ENCODE peak calls at places on chromosomes 6 and 20, in four cellular contexts. One of them, this sample, is unnamed.

GRCh38 chr6:90477366-90477765 is 109.5 kb downstream of the MAP3K7 start:
- DNase-seq in H1: no peak
- DNase-seq in IMR-90: no peak
- DNase-seq in H9: no peak
- DNase-seq in this sample: no peak

GRCh38 chr6:161068296-161068695 is 76.7 kb downstream of the MAP3K4 start:
- DNase-seq in H1: no peak
- DNase-seq in IMR-90: no peak
- DNase-seq in H9: no peak
- DNase-seq in this sample: peak

GRCh38 chr20:55172310-55173002 is 697.1 kb downstream of the DOK5 start:
- DNase-seq in H1: no peak
- DNase-seq in IMR-90: no peak
- DNase-seq in H9: no peak
- DNase-seq in this sample: no peak

GRCh38 chr6:13924146-13924948 is 405 bp upstream of the RNF182 start:
- DNase-seq in H1: no peak
- DNase-seq in IMR-90: peak
- DNase-seq in H9: peak
- DNase-seq in this sample: peak

GRCh38 chr6:42958125-42958524 is 2.4 kb upstream of the GNMT start:
- DNase-seq in H1: no peak
- DNase-seq in IMR-90: no peak
- DNase-seq in H9: no peak
- DNase-seq in this sample: no peak

GRCh38 chr20:1819311-1820136 is 75.7 kb upstream of the SIRPA start:
- DNase-seq in H1: no peak
- DNase-seq in IMR-90: no peak
- DNase-seq in H9: no peak
- DNase-seq in this sample: peak

GRCh38 chr6:43211960-43212359 is 17.3 kb downstream of the DNPH1 start:
- DNase-seq in H1: no peak
- DNase-seq in IMR-90: no peak
- DNase-seq in H9: no peak
- DNase-seq in this sample: peak

GRCh38 chr20:47125553-47126373 is 230.7 kb downstream of the ZMYND8 start:
- DNase-seq in H1: no peak
- DNase-seq in IMR-90: no peak
- DNase-seq in H9: peak
- DNase-seq in this sample: peak

GRCh38 chr20:48552550-48552949 is 275.2 kb downstream of the PREX1 start:
- DNase-seq in H1: no peak
- DNase-seq in IMR-90: no peak
- DNase-seq in H9: no peak
- DNase-seq in this sample: no peak

GRCh38 chr6:26067367-26067766 is 19.9 kb upstream of the HFE start:
- DNase-seq in H1: no peak
- DNase-seq in IMR-90: no peak
- DNase-seq in H9: no peak
- DNase-seq in this sample: no peak

GRCh38 chr20:24559114-24559513 is 89.7 kb downstream of the SYNDIG1 start:
- DNase-seq in H1: no peak
- DNase-seq in IMR-90: no peak
- DNase-seq in H9: no peak
- DNase-seq in this sample: no peak

GRCh38 chr6:90466191-90466940 is 120.5 kb downstream of the MAP3K7 start:
- DNase-seq in H1: no peak
- DNase-seq in IMR-90: peak
- DNase-seq in H9: no peak
- DNase-seq in this sample: peak

GRCh38 chr6:139871165-139871710 is 496.8 kb upstream of the CITED2 start:
- DNase-seq in H1: no peak
- DNase-seq in IMR-90: no peak
- DNase-seq in H9: no peak
- DNase-seq in this sample: no peak

GRCh38 chr20:43389231-43389630 is 68.5 kb upstream of the SRSF6 start:
- DNase-seq in H1: no peak
- DNase-seq in IMR-90: no peak
- DNase-seq in H9: no peak
- DNase-seq in this sample: no peak

GRCh38 chr6:44065443-44066115 is 61.7 kb downstream of the MRPL14 start:
- DNase-seq in H1: no peak
- DNase-seq in IMR-90: peak
- DNase-seq in H9: no peak
- DNase-seq in this sample: no peak

GRCh38 chr20:36468149-36469000 is 72.9 kb upstream of the MYL9 start:
- DNase-seq in H1: no peak
- DNase-seq in IMR-90: no peak
- DNase-seq in H9: no peak
- DNase-seq in this sample: no peak

GRCh38 chr6:143406673-143407072 is 43.8 kb downstream of the ADAT2 start:
- DNase-seq in H1: no peak
- DNase-seq in IMR-90: no peak
- DNase-seq in H9: no peak
- DNase-seq in this sample: no peak

GRCh38 chr20:7410150-7410549 is 530.1 kb downstream of the HAO1 start:
- DNase-seq in H1: no peak
- DNase-seq in IMR-90: no peak
- DNase-seq in H9: no peak
- DNase-seq in this sample: no peak

GRCh38 chr20:19827818-19828217 is 69.8 kb downstream of the RIN2 start:
- DNase-seq in H1: no peak
- DNase-seq in IMR-90: no peak
- DNase-seq in H9: no peak
- DNase-seq in this sample: no peak

GRCh38 chr6:170130771-170131241 is 160.1 kb downstream of the DLL1 start:
- DNase-seq in H1: no peak
- DNase-seq in IMR-90: no peak
- DNase-seq in H9: peak
- DNase-seq in this sample: no peak

GRCh38 chr6:170130201-170130621 is 160.7 kb downstream of the DLL1 start:
- DNase-seq in H1: no peak
- DNase-seq in IMR-90: no peak
- DNase-seq in H9: no peak
- DNase-seq in this sample: no peak

GRCh38 chr6:170129691-170130171 is 161.1 kb downstream of the DLL1 start:
- DNase-seq in H1: no peak
- DNase-seq in IMR-90: no peak
- DNase-seq in H9: no peak
- DNase-seq in this sample: no peak

GRCh38 chr6:170128346-170128745 is 162.5 kb downstream of the DLL1 start:
- DNase-seq in H1: no peak
- DNase-seq in IMR-90: no peak
- DNase-seq in H9: no peak
- DNase-seq in this sample: no peak

DNA sequence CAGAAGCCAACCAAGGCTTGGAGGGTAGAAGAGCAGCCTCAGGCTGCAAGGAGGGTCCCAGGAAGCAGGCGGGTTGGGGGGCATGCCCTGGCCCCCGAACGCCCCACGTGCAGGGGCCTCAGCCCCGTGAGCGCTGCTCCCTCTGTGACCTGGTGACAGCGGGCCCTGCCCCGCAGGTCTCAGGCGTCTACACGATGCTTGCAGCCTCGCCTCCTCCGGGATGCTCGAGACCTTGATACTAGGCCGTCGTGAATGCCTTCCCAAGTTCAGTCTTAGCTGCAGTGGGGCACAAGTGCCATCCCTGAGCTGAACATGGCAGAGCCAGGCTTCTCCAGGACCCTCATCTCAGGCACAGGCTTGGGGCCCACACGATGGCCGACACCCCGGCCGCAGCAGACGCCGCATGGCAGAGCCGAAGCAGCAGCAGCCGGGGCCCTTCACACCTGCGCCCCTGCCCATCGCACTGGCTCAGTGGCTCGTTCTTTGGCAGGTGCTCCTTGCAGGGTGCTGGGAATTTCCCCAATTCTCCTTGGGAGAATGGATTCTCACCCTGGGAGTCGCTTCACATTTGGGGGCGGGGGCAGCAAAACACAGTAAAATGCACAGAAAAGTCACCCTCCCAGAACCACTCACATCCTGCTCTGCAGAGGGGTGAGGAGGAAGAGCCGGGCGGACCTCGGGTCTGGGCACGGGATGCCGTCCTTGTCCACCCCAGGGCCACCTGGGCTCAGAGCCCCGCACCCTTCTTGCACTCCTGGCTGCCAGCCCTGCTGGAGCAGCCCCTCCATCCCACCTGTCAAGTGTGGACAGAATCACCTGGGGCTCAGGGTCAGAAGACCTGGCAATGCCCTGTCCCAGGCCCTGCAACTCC is 161.8 kb downstream of the DLL1 start:
- DNase-seq in H1: no peak
- DNase-seq in IMR-90: no peak
- DNase-seq in H9: peak
- DNase-seq in this sample: no peak
- H2BK5ac ChIP-seq in H1: no peak
- H2BK5ac ChIP-seq in IMR-90: no peak
- H2BK5ac ChIP-seq in H9: no peak
- H2BK5ac ChIP-seq in this sample: no peak

DNA sequence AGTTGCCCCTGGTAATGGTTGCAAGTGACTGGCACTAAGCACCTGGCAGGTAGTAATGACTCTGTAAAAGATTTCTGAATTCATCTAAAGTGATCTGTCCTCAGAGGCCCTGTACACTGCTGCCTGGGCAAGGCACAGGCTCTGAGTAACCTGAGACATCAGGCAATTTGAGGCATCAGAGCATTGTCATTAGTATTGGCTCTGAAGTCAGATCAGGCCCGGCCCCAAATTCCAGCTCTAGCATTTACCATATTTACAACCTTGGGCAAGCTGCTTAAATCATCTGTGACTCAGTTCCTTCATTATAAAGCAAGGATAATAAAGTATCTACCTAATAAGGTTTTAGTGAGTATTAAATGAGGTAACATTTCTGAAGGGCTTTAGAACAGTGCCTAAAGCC is 17.4 kb upstream of the TENT5A start:
- DNase-seq in H1: no peak
- DNase-seq in IMR-90: peak
- DNase-seq in H9: no peak
- DNase-seq in this sample: no peak
- H4K5ac ChIP-seq in H1: no peak
- H4K5ac ChIP-seq in IMR-90: no peak
- H4K5ac ChIP-seq in H9: no peak
- H4K5ac ChIP-seq in this sample: no peak

GRCh38 chr20:35299780-35300179 is 7.6 kb upstream of the FAM83C start:
- DNase-seq in H1: no peak
- DNase-seq in IMR-90: no peak
- DNase-seq in H9: no peak
- DNase-seq in this sample: no peak
- H2BK5ac ChIP-seq in H1: no peak
- H2BK5ac ChIP-seq in IMR-90: no peak
- H2BK5ac ChIP-seq in H9: no peak
- H2BK5ac ChIP-seq in this sample: no peak

DNA sequence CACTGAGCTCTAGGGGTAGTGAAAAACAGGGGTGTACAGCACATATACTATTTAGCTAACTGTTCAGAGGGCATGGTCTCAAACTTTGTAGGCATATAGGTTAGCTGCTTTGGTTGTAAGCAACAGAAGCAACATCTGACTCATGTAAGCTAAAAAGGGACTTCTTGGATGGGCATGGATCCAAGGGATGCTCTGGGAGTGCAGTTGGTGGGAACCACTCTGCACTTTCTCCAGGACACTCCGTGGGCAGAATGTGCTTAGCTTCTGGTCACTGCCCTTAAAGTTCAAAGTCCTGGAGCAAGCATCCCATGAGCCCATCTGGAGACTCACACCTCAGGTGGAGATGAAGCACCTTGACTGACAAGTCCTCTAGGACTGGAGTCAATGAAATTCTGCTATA is 11.5 kb downstream of the APCDD1L start:
- DNase-seq in H1: no peak
- DNase-seq in IMR-90: no peak
- DNase-seq in H9: peak
- DNase-seq in this sample: no peak
- H4K5ac ChIP-seq in H1: no peak
- H4K5ac ChIP-seq in IMR-90: no peak
- H4K5ac ChIP-seq in H9: no peak
- H4K5ac ChIP-seq in this sample: no peak

DNA sequence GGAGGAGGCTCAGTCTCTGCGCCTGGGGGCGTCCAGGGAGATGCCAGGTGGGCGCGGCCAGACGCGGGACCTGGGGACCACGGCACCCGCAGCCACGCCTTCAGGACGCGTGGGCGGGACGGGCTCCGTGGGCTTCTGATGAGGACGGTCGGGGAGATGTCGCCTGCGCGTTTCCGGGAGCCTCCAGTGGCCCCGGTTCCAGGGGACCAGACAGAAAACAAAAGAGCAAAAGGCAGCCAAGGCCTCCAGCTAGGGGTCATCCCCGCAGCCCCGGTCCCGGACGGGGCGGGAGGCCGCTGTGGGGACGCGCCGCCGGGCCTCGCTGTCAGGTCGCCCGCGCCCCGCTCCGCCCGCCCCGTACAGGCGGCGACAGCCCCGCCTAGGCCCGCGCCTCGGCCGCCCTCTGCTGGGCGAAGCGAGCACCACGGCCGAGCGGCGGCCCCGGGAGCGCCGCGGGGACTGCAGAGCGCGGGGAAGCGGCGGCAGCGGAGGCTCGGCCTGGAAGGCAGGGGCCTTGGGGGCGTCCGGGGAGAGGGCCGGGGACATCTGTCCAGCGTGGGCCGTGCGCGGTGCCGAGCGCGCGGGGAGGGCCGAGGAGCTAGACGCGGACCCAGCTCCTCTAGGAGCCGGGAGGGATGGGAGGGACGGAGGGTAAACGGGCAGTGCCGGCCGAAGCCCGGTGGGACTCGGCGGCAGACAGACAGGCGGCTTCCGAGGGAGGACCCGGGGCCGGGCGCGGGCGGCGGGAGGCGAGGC is 48.7 kb downstream of the TMEM242 start:
- DNase-seq in H1: peak
- DNase-seq in IMR-90: peak
- DNase-seq in H9: peak
- DNase-seq in this sample: peak
- H2BK5ac ChIP-seq in H1: no peak
- H2BK5ac ChIP-seq in IMR-90: peak
- H2BK5ac ChIP-seq in H9: no peak
- H2BK5ac ChIP-seq in this sample: no peak

GRCh38 chr6:163413345-163414116 is 987 bp upstream of the QKI start:
- DNase-seq in H1: no peak
- DNase-seq in IMR-90: peak
- DNase-seq in H9: peak
- DNase-seq in this sample: peak
- H4K5ac ChIP-seq in H1: peak
- H4K5ac ChIP-seq in IMR-90: peak
- H4K5ac ChIP-seq in H9: no peak
- H4K5ac ChIP-seq in this sample: no peak

This sample was measured in mesendoderm.